ENCODE peak calls at places on chromosomes 16 and 17, in four cellular contexts. U is HCT116, K is GM23248, P is PC-3. R is an unnamed sample.

GRCh38 chr17:37212184-37212583 is 163.6 kb upstream of the C17orf78 start:
- DNase-seq in P (no peak), K (peak), U (no peak), R (no peak)

GRCh38 chr16:88967800-88968588 is 9.0 kb downstream of the CBFA2T3 start:
- DNase-seq in U (no peak), K (no peak), P (no peak), R (peak)

GRCh38 chr17:37256627-37257026 is 119.2 kb upstream of the C17orf78 start:
- DNase-seq in K (no peak), U (no peak), P (no peak), R (no peak)

GRCh38 chr17:58679263-58680037 is 12.4 kb downstream of the TEX14 start:
- DNase-seq in P (peak), U (peak), K (no peak), R (no peak)

GRCh38 chr16:49012961-49013726 is 268.5 kb downstream of the CBLN1 start:
- DNase-seq in K (no peak), U (no peak), P (no peak), R (no peak)

GRCh38 chr16:47017636-47018035 is 44.2 kb upstream of the DNAJA2 start:
- DNase-seq in K (no peak), U (no peak), P (no peak), R (no peak)

GRCh38 chr17:9468532-9468931 is 107.1 kb downstream of the STX8 start:
- DNase-seq in K (no peak), P (no peak), U (no peak), R (no peak)

GRCh38 chr16:78770353-78771091 is 671.1 kb downstream of the WWOX start:
- DNase-seq in U (no peak), P (peak), K (peak), R (peak)

GRCh38 chr17:4175921-4176802 is 33.2 kb downstream of the CYB5D2 start:
- DNase-seq in U (no peak), P (no peak), K (no peak), R (no peak)

GRCh38 chr17:43645765-43646481 is 15.8 kb downstream of the MEOX1 start:
- DNase-seq in U (no peak), P (peak), K (peak), R (no peak)

GRCh38 chr17:42387221-42387657 is 1.0 kb downstream of the STAT3 start:
- DNase-seq in U (no peak), P (no peak), K (peak), R (no peak)

GRCh38 chr17:82029391-82029790 is 2.1 kb upstream of the RAC3 start:
- DNase-seq in P (no peak), U (no peak), K (no peak), R (no peak)

GRCh38 chr17:21510686-21511367 is 134.7 kb downstream of the KCNJ12 start:
- DNase-seq in U (no peak), P (no peak), K (no peak), R (no peak)

GRCh38 chr17:22514767-22515320 is 822.5 kb downstream of the KCNJ18 start:
- DNase-seq in P (no peak), U (no peak), K (no peak), R (no peak)

GRCh38 chr17:60095381-60095780 is 16.7 kb upstream of the HEATR6 start:
- DNase-seq in P (no peak), K (no peak), U (no peak), R (no peak)

GRCh38 chr16:35011-35775 is 18.2 kb downstream of the POLR3K start:
- DNase-seq in P (no peak), K (no peak), U (no peak), R (peak)
- TF ChIP-seq EZH2phosphoT487 in P (no peak), K (no peak), U (no peak), R (no peak)

GRCh38 chr16:57257455-57258070 is 12.5 kb downstream of the ARL2BP start:
- DNase-seq in P (no peak), K (no peak), U (no peak), R (no peak)
- TF ChIP-seq EZH2phosphoT487 in P (no peak), K (no peak), U (no peak), R (no peak)

GRCh38 chr16:64983983-64984382 is 137.9 kb downstream of the CDH11 start:
- DNase-seq in P (peak), K (peak), U (no peak), R (peak)
- TF ChIP-seq EZH2phosphoT487 in P (no peak), K (no peak), U (no peak), R (no peak)

GRCh38 chr17:68175416-68175815 is 72.4 kb upstream of the AMZ2 start:
- DNase-seq in U (no peak), P (no peak), K (no peak), R (no peak)

GRCh38 chr17:68170246-68170645 is 77.6 kb upstream of the AMZ2 start:
- DNase-seq in K (no peak), U (no peak), P (no peak), R (no peak)

GRCh38 chr17:68172461-68172954 is 75.3 kb upstream of the AMZ2 start:
- DNase-seq in P (peak), U (peak), K (peak), R (peak)

DNA sequence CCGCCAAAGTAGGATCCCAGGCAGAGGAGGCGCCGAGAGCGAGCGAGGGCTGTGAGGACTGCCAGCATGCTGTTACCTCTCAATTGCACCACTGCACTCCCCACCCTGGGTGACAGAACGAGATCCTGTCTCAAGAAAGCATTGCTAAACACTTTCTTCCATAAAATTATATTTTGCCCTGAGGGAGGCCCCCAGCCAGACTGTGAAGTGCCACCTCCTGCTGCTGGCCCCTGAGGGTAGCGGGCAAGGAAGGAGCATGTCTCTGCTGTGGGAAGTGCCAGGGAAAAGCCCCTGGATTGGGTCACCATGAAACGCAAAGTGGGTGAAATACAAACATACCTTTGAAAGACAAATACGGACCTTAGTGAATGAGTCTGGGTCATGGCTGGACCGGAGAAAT is 78.0 kb upstream of the AMZ2 start:
- DNase-seq in P (no peak), U (no peak), K (no peak), R (no peak)
- TF ChIP-seq EZH2phosphoT487 in P (no peak), U (no peak), K (no peak), R (no peak)